ENCODE peak calls at places on chromosome 14, in five cellular contexts. One of them, this sample, is unnamed.

GRCh38 chr14:51004801-51005526 is 60.7 kb upstream of the PYGL start:
- DNase-seq in stomach: no peak
- DNase-seq in fibroblast of the aortic adventitia: peak
- DNase-seq in lower leg skin: no peak
- DNase-seq in GM12878: no peak
- DNase-seq in this sample: no peak

GRCh38 chr14:67533754-67534085 is 630 bp downstream of the PLEKHH1 start:
- DNase-seq in stomach: no peak
- DNase-seq in fibroblast of the aortic adventitia: no peak
- DNase-seq in lower leg skin: no peak
- DNase-seq in GM12878: no peak
- DNase-seq in this sample: no peak

GRCh38 chr14:76352639-76353281 is 23.2 kb upstream of the ESRRB start:
- DNase-seq in stomach: peak
- DNase-seq in fibroblast of the aortic adventitia: peak
- DNase-seq in lower leg skin: peak
- DNase-seq in GM12878: peak
- DNase-seq in this sample: no peak

GRCh38 chr14:21791749-21792148 is 118.1 kb upstream of the OR4E1 start:
- DNase-seq in stomach: no peak
- DNase-seq in fibroblast of the aortic adventitia: no peak
- DNase-seq in lower leg skin: no peak
- DNase-seq in GM12878: no peak
- DNase-seq in this sample: no peak

GRCh38 chr14:22099942-22100763 is 426.5 kb upstream of the OR4E1 start:
- DNase-seq in stomach: peak
- DNase-seq in fibroblast of the aortic adventitia: peak
- DNase-seq in lower leg skin: peak
- DNase-seq in GM12878: no peak
- DNase-seq in this sample: peak

GRCh38 chr14:66649515-66649914 is 141.6 kb downstream of the GPHN start:
- DNase-seq in stomach: no peak
- DNase-seq in fibroblast of the aortic adventitia: no peak
- DNase-seq in lower leg skin: no peak
- DNase-seq in GM12878: peak
- DNase-seq in this sample: peak

GRCh38 chr14:45039390-45039789 is 44.5 kb upstream of the PRPF39 start:
- DNase-seq in stomach: no peak
- DNase-seq in fibroblast of the aortic adventitia: no peak
- DNase-seq in lower leg skin: no peak
- DNase-seq in GM12878: no peak
- DNase-seq in this sample: no peak

GRCh38 chr14:82647088-82647697 is 1113.5 kb upstream of the SEL1L start:
- DNase-seq in stomach: no peak
- DNase-seq in fibroblast of the aortic adventitia: no peak
- DNase-seq in lower leg skin: no peak
- DNase-seq in GM12878: no peak
- DNase-seq in this sample: no peak

GRCh38 chr14:53365516-53366130 is 212.5 kb upstream of the DDHD1 start:
- DNase-seq in stomach: no peak
- DNase-seq in fibroblast of the aortic adventitia: peak
- DNase-seq in lower leg skin: no peak
- DNase-seq in GM12878: no peak
- DNase-seq in this sample: no peak

DNA sequence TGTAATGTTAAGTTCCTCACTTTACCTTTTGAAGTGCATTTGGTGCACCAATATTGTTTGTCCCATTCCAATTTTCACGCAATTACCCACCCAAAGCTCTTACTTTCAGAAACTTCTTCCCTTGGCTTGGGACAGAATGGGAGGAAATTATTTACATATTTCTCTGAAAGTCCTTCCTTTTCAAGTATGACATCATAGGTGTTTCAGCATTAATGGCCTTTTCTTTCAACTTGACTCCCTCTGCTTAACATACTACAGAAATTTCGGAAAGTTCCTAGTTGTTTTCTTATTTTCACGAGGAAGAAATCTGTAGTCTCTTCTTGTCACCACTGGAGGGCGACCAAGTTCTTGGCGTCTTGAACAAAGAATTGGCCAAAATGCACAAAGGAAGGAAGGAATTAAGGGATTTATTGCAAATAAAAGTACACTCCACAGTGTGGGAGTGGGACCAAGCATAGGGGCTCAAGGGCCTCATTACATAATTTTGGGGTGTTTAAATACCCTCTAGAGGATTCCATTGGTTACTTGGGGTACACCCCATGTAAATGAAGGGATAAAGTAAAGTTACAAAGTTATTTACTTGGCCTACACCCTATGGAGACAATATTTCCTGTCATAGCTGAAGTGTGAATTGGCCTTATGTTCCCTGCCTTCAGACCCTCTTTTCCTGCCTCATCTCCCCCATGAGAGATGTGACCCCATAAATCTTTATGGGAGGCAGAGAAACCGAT is 70.5 kb downstream of the RPL10L start:
- DNase-seq in stomach: no peak
- DNase-seq in fibroblast of the aortic adventitia: no peak
- DNase-seq in lower leg skin: no peak
- DNase-seq in GM12878: no peak
- DNase-seq in this sample: no peak
- TF ChIP-seq CTCF in stomach: no peak
- TF ChIP-seq CTCF in fibroblast of the aortic adventitia: no peak
- TF ChIP-seq CTCF in lower leg skin: no peak
- TF ChIP-seq CTCF in GM12878: peak
- TF ChIP-seq CTCF in this sample: peak

GRCh38 chr14:89255852-89256251 is 161.2 kb downstream of the FOXN3 start:
- DNase-seq in stomach: no peak
- DNase-seq in fibroblast of the aortic adventitia: no peak
- DNase-seq in lower leg skin: no peak
- DNase-seq in GM12878: no peak
- DNase-seq in this sample: no peak

GRCh38 chr14:89255012-89255411 is 162.0 kb downstream of the FOXN3 start:
- DNase-seq in stomach: no peak
- DNase-seq in fibroblast of the aortic adventitia: no peak
- DNase-seq in lower leg skin: no peak
- DNase-seq in GM12878: no peak
- DNase-seq in this sample: no peak

GRCh38 chr14:89254201-89254919 is 162.7 kb downstream of the FOXN3 start:
- DNase-seq in stomach: no peak
- DNase-seq in fibroblast of the aortic adventitia: no peak
- DNase-seq in lower leg skin: no peak
- DNase-seq in GM12878: no peak
- DNase-seq in this sample: no peak

GRCh38 chr14:89251066-89251465 is 166.0 kb downstream of the FOXN3 start:
- DNase-seq in stomach: no peak
- DNase-seq in fibroblast of the aortic adventitia: no peak
- DNase-seq in lower leg skin: no peak
- DNase-seq in GM12878: no peak
- DNase-seq in this sample: no peak

GRCh38 chr14:89252887-89253532 is 164.0 kb downstream of the FOXN3 start:
- DNase-seq in stomach: no peak
- DNase-seq in fibroblast of the aortic adventitia: no peak
- DNase-seq in lower leg skin: no peak
- DNase-seq in GM12878: no peak
- DNase-seq in this sample: no peak
- TF ChIP-seq CTCF in stomach: no peak
- TF ChIP-seq CTCF in fibroblast of the aortic adventitia: no peak
- TF ChIP-seq CTCF in lower leg skin: no peak
- TF ChIP-seq CTCF in GM12878: no peak
- TF ChIP-seq CTCF in this sample: no peak

GRCh38 chr14:43540948-43541347 is 966.1 kb downstream of the FSCB start:
- DNase-seq in stomach: no peak
- DNase-seq in fibroblast of the aortic adventitia: no peak
- DNase-seq in lower leg skin: no peak
- DNase-seq in GM12878: no peak
- DNase-seq in this sample: no peak
- TF ChIP-seq CTCF in stomach: no peak
- TF ChIP-seq CTCF in fibroblast of the aortic adventitia: no peak
- TF ChIP-seq CTCF in lower leg skin: no peak
- TF ChIP-seq CTCF in GM12878: no peak
- TF ChIP-seq CTCF in this sample: no peak

GRCh38 chr14:59918824-59919581 is 941 bp upstream of the LRRC9 start:
- DNase-seq in stomach: no peak
- DNase-seq in fibroblast of the aortic adventitia: peak
- DNase-seq in lower leg skin: no peak
- DNase-seq in GM12878: no peak
- DNase-seq in this sample: no peak
- TF ChIP-seq CTCF in stomach: peak
- TF ChIP-seq CTCF in fibroblast of the aortic adventitia: peak
- TF ChIP-seq CTCF in lower leg skin: no peak
- TF ChIP-seq CTCF in GM12878: peak
- TF ChIP-seq CTCF in this sample: peak

DNA sequence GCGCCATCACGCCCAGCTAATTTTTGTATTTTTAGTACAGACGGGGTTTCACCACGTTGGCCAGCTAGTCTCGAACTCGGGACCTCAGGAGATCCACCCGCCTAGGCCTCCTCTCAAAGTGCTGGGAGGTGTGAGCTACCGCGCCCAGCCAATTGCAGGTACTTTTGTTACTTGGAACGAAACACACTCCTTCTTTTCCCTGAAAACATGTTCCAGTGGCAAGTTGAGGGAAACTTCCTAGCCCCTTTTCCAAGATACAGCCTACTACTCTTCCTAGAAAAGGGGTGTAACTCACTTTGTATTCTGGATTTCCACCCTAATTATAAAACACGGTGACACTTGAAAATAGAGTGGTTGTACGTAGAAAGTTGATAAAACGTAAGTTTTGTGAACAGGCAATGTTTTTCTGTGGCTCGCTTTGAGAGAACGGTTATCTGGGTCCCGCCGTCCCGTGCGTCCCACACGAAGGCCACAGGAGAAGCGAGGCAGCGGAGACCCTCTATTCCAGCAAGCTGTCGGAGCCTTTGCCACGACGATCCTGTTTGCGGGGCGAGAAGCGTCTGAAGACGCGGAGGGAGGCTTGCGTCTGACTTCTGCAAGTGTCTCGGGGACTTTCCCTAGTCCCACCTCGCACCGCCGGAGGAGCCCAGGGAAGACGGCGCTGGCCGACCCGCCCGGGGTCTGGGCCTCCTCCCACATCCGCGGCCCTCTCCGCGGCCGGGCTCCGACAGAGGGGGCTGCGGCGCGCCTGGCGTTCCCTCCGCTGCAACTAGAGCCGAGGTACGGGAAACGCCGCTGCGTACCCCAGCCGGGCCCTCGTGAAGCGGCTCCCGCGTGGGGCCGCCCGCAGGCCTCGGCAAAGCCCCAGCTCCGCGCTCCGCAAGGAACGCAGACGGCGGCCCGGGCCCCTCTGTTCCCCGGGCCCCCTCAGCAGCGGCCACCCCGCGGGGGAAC is 745 bp downstream of the CDCA4 start:
- DNase-seq in stomach: peak
- DNase-seq in fibroblast of the aortic adventitia: no peak
- DNase-seq in lower leg skin: no peak
- DNase-seq in GM12878: no peak
- DNase-seq in this sample: no peak
- TF ChIP-seq CTCF in stomach: no peak
- TF ChIP-seq CTCF in fibroblast of the aortic adventitia: no peak
- TF ChIP-seq CTCF in lower leg skin: no peak
- TF ChIP-seq CTCF in GM12878: peak
- TF ChIP-seq CTCF in this sample: no peak

DNA sequence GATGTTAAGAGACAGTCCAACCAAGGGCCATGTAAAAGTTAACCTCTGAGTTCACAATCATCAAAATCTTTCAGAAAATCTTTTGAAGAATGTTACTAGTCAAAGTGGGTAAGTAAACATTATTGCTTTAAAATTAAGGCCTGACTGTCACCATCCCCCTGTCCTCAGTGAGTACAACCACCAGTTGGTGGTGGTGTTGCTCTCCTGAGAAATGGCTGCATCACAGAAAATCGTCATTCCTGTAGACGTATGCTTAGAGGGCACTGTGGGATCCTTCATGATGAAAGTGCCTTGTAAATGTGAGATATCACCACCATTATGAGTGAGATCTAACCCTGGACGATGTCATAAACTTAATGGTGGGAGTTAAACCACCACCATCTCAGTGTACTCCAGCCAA is 451.2 kb downstream of the RPS29 start:
- DNase-seq in stomach: no peak
- DNase-seq in fibroblast of the aortic adventitia: no peak
- DNase-seq in lower leg skin: no peak
- DNase-seq in GM12878: no peak
- DNase-seq in this sample: no peak
- TF ChIP-seq CTCF in stomach: no peak
- TF ChIP-seq CTCF in fibroblast of the aortic adventitia: no peak
- TF ChIP-seq CTCF in lower leg skin: no peak
- TF ChIP-seq CTCF in GM12878: no peak
- TF ChIP-seq CTCF in this sample: no peak

This sample was measured in GM12864.